ENCODE peak calls at places on chromosomes 6 and 20, in nine cellular contexts. Y, R, I, L, B, O, F, H and E are unnamed samples. For H3K36me3, the result is how much of the 10 kb centered on the place peaks cover.

GRCh38 chr20:45629496-45630100 is at the start of gene WFDC10A:
- DNase-seq in Y (peak), R (peak), I (peak), L (peak), B (peak), O (peak), F (peak), H (no peak), E (peak)

GRCh38 chr6:6659600-6660327 is 71.2 kb downstream of the LY86 start:
- DNase-seq in Y (no peak), R (no peak), I (no peak), L (peak), B (no peak), O (peak), F (no peak), H (no peak), E (no peak)

GRCh38 chr20:53445276-53445675 is 148.4 kb downstream of the ZNF217 start:
- DNase-seq in Y (no peak), R (no peak), I (peak), L (no peak), B (no peak), O (no peak), F (no peak), H (no peak), E (no peak)

GRCh38 chr6:28606424-28607391 is 81.0 kb downstream of the GPX5 start:
- DNase-seq in Y (peak), R (peak), I (peak), L (no peak), B (no peak), O (peak), F (no peak), H (no peak), E (peak)

GRCh38 chr6:105452924-105453756 is 50.3 kb upstream of the PREP start:
- DNase-seq in Y (no peak), R (no peak), I (no peak), L (no peak), B (peak), O (peak), F (no peak), H (no peak), E (no peak)

GRCh38 chr6:45574885-45575284 is 197.2 kb upstream of the SUPT3H start:
- DNase-seq in Y (no peak), R (no peak), I (no peak), L (no peak), B (no peak), O (no peak), F (no peak), H (no peak), E (no peak)

GRCh38 chr6:159984268-159984786 is 15.4 kb downstream of the IGF2R start:
- DNase-seq in Y (peak), R (no peak), I (peak), L (no peak), B (no peak), O (no peak), F (no peak), H (no peak), E (peak)

GRCh38 chr6:170129691-170130171 is 161.1 kb downstream of the DLL1 start:
- DNase-seq in Y (no peak), R (no peak), I (no peak), L (peak), B (peak), O (no peak), F (no peak), H (peak), E (no peak)

GRCh38 chr6:158028876-158029275 is 47.2 kb downstream of the SYNJ2 start:
- DNase-seq in Y (no peak), R (no peak), I (no peak), L (no peak), B (peak), O (no peak), F (no peak), H (no peak), E (no peak)

GRCh38 chr6:52603000-52603795 is 26.3 kb upstream of the TRAM2 start:
- DNase-seq in Y (peak), R (no peak), I (peak), L (no peak), B (no peak), O (peak), F (no peak), H (no peak), E (peak)

GRCh38 chr6:143592335-143592734 is 80.8 kb upstream of the FUCA2 start:
- DNase-seq in Y (no peak), R (peak), I (no peak), L (no peak), B (no peak), O (no peak), F (no peak), H (no peak), E (no peak)

GRCh38 chr6:139028658-139029469 is at the start of gene ABRACL:
- DNase-seq in Y (peak), R (peak), I (peak), L (peak), B (peak), O (peak), F (peak), H (peak), E (peak)

GRCh38 chr6:316753-317038 is 24.4 kb downstream of the DUSP22 start:
- DNase-seq in Y (no peak), R (no peak), I (no peak), L (no peak), B (no peak), O (no peak), F (no peak), H (no peak), E (no peak)

GRCh38 chr6:317452-318144 is 25.3 kb downstream of the DUSP22 start:
- DNase-seq in Y (no peak), R (no peak), I (no peak), L (no peak), B (no peak), O (no peak), F (no peak), H (no peak), E (no peak)

GRCh38 chr6:319177-320131 is 27.2 kb downstream of the DUSP22 start:
- DNase-seq in Y (no peak), R (no peak), I (no peak), L (no peak), B (no peak), O (no peak), F (peak), H (no peak), E (no peak)

GRCh38 chr6:317068-317451 is 24.8 kb downstream of the DUSP22 start:
- DNase-seq in Y (no peak), R (no peak), I (no peak), L (no peak), B (no peak), O (no peak), F (no peak), H (no peak), E (no peak)

DNA sequence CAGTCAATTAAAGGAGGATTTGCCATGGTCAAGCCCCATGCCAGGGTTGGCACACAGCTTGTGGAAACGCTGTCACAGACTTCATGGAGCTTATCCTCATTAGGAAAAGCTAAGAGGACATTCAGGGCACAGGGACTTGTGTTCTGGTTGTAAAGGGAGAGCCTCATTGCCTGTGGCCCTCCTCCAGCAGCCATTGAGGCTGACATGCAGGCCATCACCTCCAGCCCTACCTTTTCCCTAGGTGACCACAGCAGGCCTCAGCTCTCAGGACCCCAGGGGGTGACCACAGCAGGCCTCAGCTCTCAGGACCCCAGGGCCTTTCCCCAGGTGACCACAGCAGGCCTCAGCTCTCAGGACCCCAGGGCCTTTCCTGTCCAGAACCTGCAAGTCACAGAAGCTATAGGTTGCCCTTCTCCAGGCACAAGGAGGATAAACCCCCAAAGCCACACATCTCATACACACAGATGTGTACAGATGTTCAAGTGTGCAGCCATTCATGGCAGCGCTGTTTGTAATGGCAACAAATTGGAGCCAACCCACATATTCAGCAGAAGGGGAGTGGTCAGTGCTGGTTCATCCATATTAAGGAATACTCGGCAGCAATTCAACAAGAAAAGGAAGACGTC is 26.1 kb downstream of the DUSP22 start:
- DNase-seq in Y (no peak), R (no peak), I (no peak), L (no peak), B (no peak), O (no peak), F (no peak), H (no peak), E (no peak)
- H3K4me3 ChIP-seq in Y (no peak), R (no peak), I (no peak), L (no peak), B (no peak), O (no peak), F (no peak), H (no peak), E (no peak)

GRCh38 chr6:119215885-119216590 is 133.5 kb downstream of the MAN1A1 start:
- DNase-seq in Y (no peak), R (no peak), I (no peak), L (no peak), B (no peak), O (no peak), F (no peak), H (no peak), E (no peak)
- H3K36me3 ChIP-seq in Y (under half), R (under half), I (under half), L (under half), B (under half), O (half or more), F (under half), H (under half), E (under half)

GRCh38 chr6:42193491-42193894 is 1.3 kb downstream of the GUCA1B start:
- DNase-seq in Y (no peak), R (peak), I (peak), L (no peak), B (no peak), O (no peak), F (no peak), H (no peak), E (peak)
- H3K4me3 ChIP-seq in Y (no peak), R (no peak), I (no peak), L (no peak), B (no peak), O (no peak), F (no peak), H (no peak), E (no peak)

GRCh38 chr6:152123076-152123475 is 315.6 kb downstream of the ESR1 start:
- DNase-seq in Y (no peak), R (no peak), I (no peak), L (no peak), B (no peak), O (no peak), F (no peak), H (no peak), E (no peak)

GRCh38 chr6:152129606-152130249 is 322.2 kb downstream of the ESR1 start:
- DNase-seq in Y (peak), R (peak), I (peak), L (no peak), B (no peak), O (no peak), F (no peak), H (no peak), E (no peak)

GRCh38 chr6:152130441-152130840 is 323.0 kb downstream of the ESR1 start:
- DNase-seq in Y (no peak), R (no peak), I (no peak), L (no peak), B (no peak), O (no peak), F (no peak), H (no peak), E (no peak)

GRCh38 chr6:152124432-152125074 is 317.1 kb downstream of the ESR1 start:
- DNase-seq in Y (peak), R (peak), I (peak), L (no peak), B (no peak), O (peak), F (peak), H (no peak), E (peak)

DNA sequence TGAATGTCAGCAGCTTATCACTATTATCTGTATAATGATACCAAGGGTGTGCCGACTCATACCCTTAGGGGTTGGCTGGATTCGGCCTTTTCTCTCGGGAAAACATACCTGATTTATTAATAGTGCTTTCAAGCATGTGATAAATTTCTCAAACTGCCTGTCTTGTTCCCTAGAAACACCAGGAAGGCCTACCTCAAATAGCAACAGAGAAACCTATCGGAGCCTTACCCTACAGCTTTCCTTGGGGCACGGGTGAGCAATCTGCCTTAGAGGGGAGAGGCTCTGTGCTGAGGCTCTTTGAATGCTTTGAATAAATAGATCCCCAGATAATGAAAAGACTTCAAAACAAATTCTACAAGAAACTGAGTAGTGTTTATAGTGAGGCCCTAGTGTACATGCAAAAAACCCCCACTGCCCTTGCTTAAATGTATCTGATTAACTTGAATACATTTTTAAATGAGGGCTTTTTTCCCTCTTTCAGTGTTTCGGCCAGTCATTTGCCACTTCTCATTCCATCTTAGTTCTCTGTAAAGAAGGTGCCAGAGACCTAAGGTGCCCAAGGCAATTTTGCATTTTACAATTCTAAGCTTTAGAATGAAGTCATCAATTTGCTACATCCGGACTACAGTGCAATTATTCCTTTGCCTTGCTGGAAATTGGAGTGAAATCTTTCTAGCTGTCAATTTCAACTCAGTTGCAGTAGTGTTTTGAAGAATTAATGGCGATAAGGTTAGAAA is 320.1 kb downstream of the ESR1 start:
- DNase-seq in Y (no peak), R (no peak), I (peak), L (no peak), B (no peak), O (no peak), F (no peak), H (no peak), E (no peak)
- H3K36me3 ChIP-seq in Y (under half), R (under half), I (under half), L (half or more), B (half or more), O (half or more), F (under half), H (under half), E (under half)

GRCh38 chr6:154996841-154997311 is 1.8 kb downstream of the TIAM2 start:
- DNase-seq in Y (no peak), R (peak), I (no peak), L (no peak), B (no peak), O (no peak), F (no peak), H (no peak), E (no peak)

GRCh38 chr6:154993026-154993425 is 2.1 kb upstream of the TIAM2 start:
- DNase-seq in Y (no peak), R (no peak), I (no peak), L (no peak), B (no peak), O (no peak), F (no peak), H (no peak), E (no peak)

GRCh38 chr6:154994881-154995240 is 254 bp upstream of the TIAM2 start:
- DNase-seq in Y (no peak), R (no peak), I (no peak), L (no peak), B (no peak), O (no peak), F (no peak), H (no peak), E (no peak)

GRCh38 chr6:154993710-154994109 is 1.4 kb upstream of the TIAM2 start:
- DNase-seq in Y (no peak), R (peak), I (no peak), L (no peak), B (no peak), O (no peak), F (no peak), H (no peak), E (no peak)

DNA sequence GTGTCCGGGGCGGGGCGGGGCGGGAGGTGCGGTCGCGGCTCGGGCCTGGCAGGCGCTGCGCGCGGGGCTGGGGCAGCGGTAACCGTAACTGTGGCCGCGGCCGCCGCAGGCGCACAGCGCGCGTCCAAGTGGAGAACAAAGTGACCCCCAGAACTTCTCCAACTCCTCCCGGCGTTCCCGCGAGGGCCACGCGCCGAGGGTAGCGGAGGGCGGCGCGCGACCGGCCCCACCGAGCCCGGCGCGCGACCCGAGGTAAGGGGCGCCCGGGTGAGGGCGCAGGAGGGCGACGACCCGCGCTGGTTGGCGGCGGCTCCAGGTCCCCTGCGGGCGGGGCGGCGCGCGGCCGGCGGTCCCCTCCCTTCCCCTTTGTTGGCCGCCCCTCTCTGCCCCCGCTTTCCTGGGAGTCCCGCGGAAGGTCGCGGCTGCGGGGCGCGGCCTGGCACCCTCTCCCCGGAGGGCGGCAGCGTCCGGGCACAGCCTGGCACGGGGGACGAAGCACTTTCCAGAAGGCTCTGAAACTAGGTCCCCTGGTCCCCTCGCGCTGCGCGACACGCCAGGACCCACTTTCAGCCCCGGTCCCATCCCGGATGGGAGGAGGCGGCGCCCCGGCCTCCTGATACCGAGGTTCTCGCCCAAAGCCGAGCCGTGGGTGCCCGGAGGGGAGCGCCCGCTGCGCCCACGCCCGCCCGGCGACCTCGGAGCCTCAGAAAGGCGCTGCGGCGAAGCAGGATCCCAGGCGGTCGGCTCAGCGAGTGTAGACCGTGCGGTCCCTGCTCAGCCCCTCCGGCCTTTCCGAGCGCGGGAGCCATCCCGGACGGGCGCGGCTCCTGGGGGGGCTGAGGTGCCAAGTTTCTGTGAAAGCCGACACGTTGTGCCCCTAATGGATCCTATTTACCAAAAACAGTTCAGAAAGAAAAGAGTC is at the start of gene TIAM2:
- DNase-seq in Y (no peak), R (peak), I (peak), L (peak), B (no peak), O (no peak), F (no peak), H (no peak), E (no peak)
- H3K4me3 ChIP-seq in Y (peak), R (peak), I (peak), L (peak), B (peak), O (peak), F (no peak), H (peak), E (peak)

GRCh38 chr6:31355540-31355988 is 1.4 kb downstream of the HLA-B start:
- DNase-seq in Y (no peak), R (no peak), I (peak), L (no peak), B (no peak), O (no peak), F (no peak), H (no peak), E (no peak)

GRCh38 chr6:31356216-31356945 is 598 bp downstream of the HLA-B start:
- DNase-seq in Y (peak), R (peak), I (peak), L (peak), B (peak), O (peak), F (peak), H (no peak), E (no peak)

GRCh38 chr6:31356946-31357466 is at the start of gene HLA-B:
- DNase-seq in Y (peak), R (peak), I (peak), L (peak), B (peak), O (peak), F (peak), H (peak), E (peak)

GRCh38 chr6:31359556-31359955 is 2.6 kb upstream of the HLA-B start:
- DNase-seq in Y (no peak), R (no peak), I (no peak), L (no peak), B (no peak), O (no peak), F (no peak), H (no peak), E (no peak)

GRCh38 chr6:31358302-31358701 is 1.3 kb upstream of the HLA-B start:
- DNase-seq in Y (no peak), R (no peak), I (no peak), L (no peak), B (no peak), O (no peak), F (no peak), H (no peak), E (no peak)
- H3K36me3 ChIP-seq in Y (under half), R (under half), I (under half), L (under half), B (under half), O (under half), F (under half), H (under half), E (under half)